ENCODE peak calls at places on chromosomes 4 and X, in four cellular contexts. I is K562, K is GM12891, N is GM12878. L is an unnamed sample.

GRCh38 chr4:169398294-169398693 is 127.5 kb upstream of the SH3RF1 start:
- DNase-seq in I (no peak), N (no peak), K (no peak), L (no peak)

GRCh38 chr4:3305610-3306371 is 13.0 kb downstream of the RGS12 start:
- DNase-seq in I (peak; percentile 33), N (no peak), K (no peak), L (no peak)

GRCh38 chr4:149077142-149077541 is 634.9 kb upstream of the NR3C2 start:
- DNase-seq in K (no peak), I (no peak), N (no peak), L (no peak)

GRCh38 chr4:119099227-119099910 is 36.3 kb upstream of the MYOZ2 start:
- DNase-seq in K (no peak), I (no peak), N (no peak), L (no peak)

GRCh38 chr4:182604161-182604591 is 313.0 kb downstream of the DCTD start:
- DNase-seq in K (no peak), N (no peak), I (no peak), L (no peak)

GRCh38 chr4:82761249-82761648 is 37.3 kb downstream of the SCD5 start:
- DNase-seq in K (no peak), N (no peak), I (no peak), L (no peak)

GRCh38 chr4:102639602-102640001 is 121.2 kb downstream of the MANBA start:
- DNase-seq in K (no peak), N (no peak), I (no peak), L (no peak)

GRCh38 chrX:152958047-152958446 is 35.9 kb downstream of the PNMA5 start:
- DNase-seq in N (no peak), I (no peak), K (no peak), L (peak; percentile 39)

GRCh38 chr4:39729557-39729956 is 31.6 kb downstream of the UBE2K start:
- DNase-seq in I (no peak), N (no peak), K (no peak), L (no peak)

GRCh38 chrX:46582964-46583363 is 9.4 kb downstream of the CHST7 start:
- DNase-seq in N (no peak), K (no peak), I (no peak), L (no peak)

GRCh38 chrX:140765043-140765784 is 55.7 kb downstream of the LINC00632 start:
- DNase-seq in K (no peak), N (no peak), I (no peak), L (no peak)

GRCh38 chr4:119498520-119498919 is 130.1 kb downstream of the PDE5A start:
- DNase-seq in I (no peak), K (no peak), N (no peak), L (no peak)

GRCh38 chr4:6773616-6774540 is 8.6 kb upstream of the KIAA0232 start:
- DNase-seq in K (no peak), N (no peak), I (no peak), L (no peak)

GRCh38 chr4:51884055-51884454 is 41.1 kb downstream of the DCUN1D4 start:
- DNase-seq in N (no peak), I (no peak), K (no peak), L (no peak)

GRCh38 chrX:16882188-16882587 is 12.0 kb upstream of the RBBP7 start:
- DNase-seq in N (no peak), I (peak; percentile 22), K (no peak), L (no peak)

GRCh38 chr4:164381859-164382258 is 372.1 kb upstream of the SMIM31 start:
- DNase-seq in I (no peak), K (no peak), N (no peak), L (no peak)

GRCh38 chrX:72003811-72004750 is 93.4 kb downstream of the NHSL2 start:
- DNase-seq in I (no peak), K (no peak), N (no peak), L (no peak)

GRCh38 chr4:81442479-81443085 is 29.1 kb downstream of the RASGEF1B start:
- DNase-seq in K (no peak), I (no peak), N (no peak), L (no peak)

GRCh38 chr4:19592391-19592790 is 659.3 kb upstream of the SLIT2 start:
- DNase-seq in N (no peak), K (no peak), I (no peak), L (no peak)

GRCh38 chrX:136176399-136176825 is 29.1 kb downstream of the FHL1 start:
- DNase-seq in I (no peak), N (no peak), K (no peak), L (no peak)

GRCh38 chr4:133154725-133155124 is 5.6 kb downstream of the PCDH10 start:
- DNase-seq in I (no peak), K (no peak), N (no peak), L (no peak)

GRCh38 chrX:65690057-65690855 is 22.8 kb downstream of the MSN start:
- DNase-seq in N (no peak), I (no peak), K (no peak), L (no peak)

GRCh38 chr4:110055014-110055768 is 142.5 kb downstream of the EGF start:
- DNase-seq in K (peak; percentile 13), I (no peak), N (peak; percentile 80), L (no peak)

GRCh38 chrX:30060718-30061117 is 154.6 kb upstream of the MAGEB2 start:
- DNase-seq in N (no peak), K (no peak), I (no peak), L (no peak)

GRCh38 chrX:129659137-129659536 is 4.4 kb upstream of the APLN start:
- DNase-seq in K (no peak), I (no peak), N (no peak), L (no peak)

GRCh38 chr4:85419103-85419502 is 55.8 kb upstream of the ARHGAP24 start:
- DNase-seq in I (no peak), K (no peak), N (no peak), L (no peak)

GRCh38 chr4:104728380-104729122 is 233.9 kb upstream of the CXXC4 start:
- DNase-seq in N (no peak), I (no peak), K (no peak), L (no peak)

DNA sequence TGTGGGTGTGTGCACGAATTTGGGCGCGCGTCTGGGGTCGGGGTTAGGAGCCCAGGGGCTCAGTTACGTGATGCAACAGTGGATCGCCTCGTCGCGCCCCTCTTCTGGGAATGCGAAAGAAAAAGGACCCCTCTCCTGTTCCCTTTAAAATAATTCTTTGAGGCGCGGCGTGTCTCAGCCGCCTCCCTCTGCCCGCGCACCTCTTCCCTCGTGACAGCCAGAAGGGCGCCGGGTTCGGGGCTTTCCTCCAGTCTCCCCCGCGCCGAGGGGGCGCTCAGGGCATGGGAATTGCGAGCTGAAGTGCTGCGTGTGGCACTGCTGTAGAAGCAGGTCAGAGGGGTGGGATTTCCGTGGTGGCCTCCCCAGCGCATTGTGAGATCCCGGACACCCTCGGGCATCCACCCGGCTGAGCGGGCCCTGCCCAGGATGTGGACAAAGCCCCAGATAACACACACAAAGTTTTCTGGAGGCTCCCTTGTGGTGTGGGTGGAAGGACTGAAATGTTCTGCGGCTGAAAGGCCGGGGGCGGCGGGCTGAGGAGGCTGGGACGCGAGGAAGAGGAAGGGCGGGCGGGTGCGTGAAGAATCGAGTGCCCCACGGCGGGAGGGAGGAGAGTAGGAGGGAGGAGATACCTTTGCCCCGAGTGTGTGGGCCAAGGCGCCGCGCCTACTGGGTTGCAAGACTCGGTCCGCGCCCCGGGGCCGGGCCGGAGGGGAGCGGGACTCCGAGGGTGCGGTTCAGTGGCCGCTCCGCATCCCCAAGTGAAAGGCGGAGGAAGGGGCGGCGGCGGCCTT is 697 bp downstream of the SEPTIN11 start:
- DNase-seq in K (peak; percentile 35), N (no peak), I (peak; percentile 51), L (no peak)
- TF ChIP-seq SPI1 in K (no peak), N (no peak), I (no peak), L (no peak)

GRCh38 chr4:56313132-56313531 is 74.2 kb downstream of the AASDH start:
- DNase-seq in I (no peak), N (no peak), K (no peak), L (no peak)
- TF ChIP-seq SPI1 in I (no peak), N (no peak), K (no peak), L (no peak)

GRCh38 chr4:41977709-41978108 is 3.8 kb upstream of the DCAF4L1 start:
- DNase-seq in N (no peak), K (no peak), I (no peak), L (peak; percentile 63)
- TF ChIP-seq SPI1 in N (no peak), K (peak; percentile 42), I (peak; percentile 77), L (peak; percentile 93)

GRCh38 chr4:986428-986948 is 356 bp upstream of the IDUA start:
- DNase-seq in K (no peak), I (no peak), N (no peak), L (no peak)

GRCh38 chr4:985123-985830 is 1.6 kb upstream of the IDUA start:
- DNase-seq in N (no peak), I (peak; percentile 91), K (no peak), L (no peak)

GRCh38 chr4:987689-988513 is 1.1 kb downstream of the IDUA start:
- DNase-seq in N (no peak), K (no peak), I (no peak), L (no peak)

GRCh38 chr4:988726-989721 is 2.2 kb downstream of the IDUA start:
- DNase-seq in K (no peak), N (no peak), I (no peak), L (no peak)

DNA sequence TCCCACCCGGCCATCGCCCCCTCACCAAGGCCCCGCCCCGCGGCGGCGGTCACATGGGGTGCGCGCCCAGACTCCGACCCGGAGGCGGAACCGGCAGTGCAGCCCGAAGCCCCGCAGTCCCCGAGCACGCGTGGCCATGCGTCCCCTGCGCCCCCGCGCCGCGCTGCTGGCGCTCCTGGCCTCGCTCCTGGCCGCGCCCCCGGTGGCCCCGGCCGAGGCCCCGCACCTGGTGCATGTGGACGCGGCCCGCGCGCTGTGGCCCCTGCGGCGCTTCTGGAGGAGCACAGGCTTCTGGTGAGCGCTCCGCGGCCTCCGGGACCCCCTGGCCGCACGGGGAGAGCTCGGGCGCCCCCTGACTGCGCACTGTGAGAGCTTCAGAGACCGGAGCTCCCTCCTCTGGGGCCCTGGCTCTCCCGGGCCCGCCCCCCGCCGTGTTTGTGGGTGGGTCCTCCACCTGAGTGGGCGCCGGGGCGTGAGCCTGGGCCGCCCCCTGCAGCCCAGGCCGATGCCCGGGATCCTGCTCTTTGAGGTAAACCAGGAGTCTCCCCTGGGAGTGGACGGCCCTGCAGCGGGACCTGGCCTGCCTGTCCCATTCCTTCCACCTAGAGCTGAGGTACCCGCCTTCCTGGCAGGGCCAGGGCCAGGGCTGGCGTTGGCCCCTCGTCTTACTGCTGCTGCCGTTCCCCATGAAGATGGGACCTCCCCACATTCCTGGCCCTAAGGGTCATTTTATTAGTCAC is at the start of gene IDUA:
- DNase-seq in I (peak; percentile 91), N (no peak), K (peak; percentile 91), L (peak; percentile 71)
- TF ChIP-seq SPI1 in I (no peak), N (no peak), K (no peak), L (no peak)

L was measured in HL-60.